ENCODE peak calls at places on chromosomes 1 and 21, in seven cellular contexts. One of them, this sample, is unnamed.

GRCh38 chr1:35174225-35174540 is 18.8 kb downstream of the SFPQ start:
- DNase-seq in GM23338: no peak
- DNase-seq in astrocyte: no peak
- DNase-seq in neuronal stem cell: no peak
- DNase-seq in A549: no peak
- DNase-seq in GM23248: no peak
- DNase-seq in fibroblast of lung: no peak
- DNase-seq in this sample: no peak

GRCh38 chr21:41187537-41188025 is 19.6 kb downstream of the BACE2 start:
- DNase-seq in GM23338: no peak
- DNase-seq in fibroblast of lung: no peak
- DNase-seq in neuronal stem cell: no peak
- DNase-seq in astrocyte: no peak
- DNase-seq in GM23248: no peak
- DNase-seq in A549: no peak
- DNase-seq in this sample: no peak

GRCh38 chr1:2974701-2975301 is 46.5 kb upstream of the ACTRT2 start:
- DNase-seq in GM23248: no peak
- DNase-seq in GM23338: no peak
- DNase-seq in neuronal stem cell: no peak
- DNase-seq in A549: no peak
- DNase-seq in fibroblast of lung: no peak
- DNase-seq in astrocyte: no peak
- DNase-seq in this sample: peak; percentile 61

GRCh38 chr1:245365621-245366020 is 210.8 kb downstream of the KIF26B start:
- DNase-seq in fibroblast of lung: no peak
- DNase-seq in GM23338: no peak
- DNase-seq in astrocyte: no peak
- DNase-seq in A549: no peak
- DNase-seq in neuronal stem cell: no peak
- DNase-seq in GM23248: no peak
- DNase-seq in this sample: no peak

GRCh38 chr1:220680085-220680687 is 10.0 kb upstream of the C1orf115 start:
- DNase-seq in GM23248: peak; percentile 53
- DNase-seq in astrocyte: peak; percentile 4
- DNase-seq in fibroblast of lung: peak; percentile 49
- DNase-seq in GM23338: peak; percentile 77
- DNase-seq in A549: peak; percentile 62
- DNase-seq in neuronal stem cell: peak; percentile 36
- DNase-seq in this sample: no peak

GRCh38 chr21:45224189-45224938 is 63.3 kb downstream of the POFUT2 start:
- DNase-seq in astrocyte: no peak
- DNase-seq in fibroblast of lung: peak; percentile 19
- DNase-seq in A549: no peak
- DNase-seq in neuronal stem cell: no peak
- DNase-seq in GM23338: no peak
- DNase-seq in GM23248: no peak
- DNase-seq in this sample: peak; percentile 65

GRCh38 chr21:14734833-14735232 is 188.7 kb upstream of the SAMSN1 start:
- DNase-seq in GM23338: no peak
- DNase-seq in A549: no peak
- DNase-seq in neuronal stem cell: no peak
- DNase-seq in GM23248: no peak
- DNase-seq in astrocyte: no peak
- DNase-seq in fibroblast of lung: no peak
- DNase-seq in this sample: no peak

GRCh38 chr1:181028241-181029014 is 5.4 kb upstream of the MR1 start:
- DNase-seq in fibroblast of lung: peak; percentile 46
- DNase-seq in GM23248: peak; percentile 69
- DNase-seq in A549: no peak
- DNase-seq in neuronal stem cell: no peak
- DNase-seq in GM23338: no peak
- DNase-seq in astrocyte: peak; percentile 46
- DNase-seq in this sample: no peak

GRCh38 chr1:92037400-92037799 is 7.6 kb downstream of the EPHX4 start:
- DNase-seq in GM23248: no peak
- DNase-seq in fibroblast of lung: peak; percentile 60
- DNase-seq in astrocyte: peak; percentile 41
- DNase-seq in A549: no peak
- DNase-seq in neuronal stem cell: no peak
- DNase-seq in GM23338: peak; percentile 4
- DNase-seq in this sample: no peak

GRCh38 chr21:31426235-31426797 is 82.3 kb upstream of the TIAM1 start:
- DNase-seq in GM23338: no peak
- DNase-seq in neuronal stem cell: no peak
- DNase-seq in astrocyte: peak; percentile 89
- DNase-seq in A549: no peak
- DNase-seq in GM23248: peak; percentile 48
- DNase-seq in fibroblast of lung: no peak
- DNase-seq in this sample: no peak

GRCh38 chr1:13892671-13893325 is 192.8 kb downstream of the PRDM2 start:
- DNase-seq in GM23338: peak; percentile 56
- DNase-seq in astrocyte: no peak
- DNase-seq in fibroblast of lung: no peak
- DNase-seq in neuronal stem cell: peak; percentile 20
- DNase-seq in GM23248: peak; percentile 30
- DNase-seq in A549: no peak
- DNase-seq in this sample: peak; percentile 83

GRCh38 chr1:151993734-151994496 is at the start of gene S100A10:
- DNase-seq in GM23338: peak; percentile 74
- DNase-seq in fibroblast of lung: peak; percentile 76
- DNase-seq in GM23248: peak; percentile 88
- DNase-seq in astrocyte: peak; percentile 55
- DNase-seq in neuronal stem cell: no peak
- DNase-seq in A549: no peak
- DNase-seq in this sample: peak; percentile 93

GRCh38 chr21:43893536-43894205 is 28.6 kb downstream of the AGPAT3 start:
- DNase-seq in astrocyte: peak; percentile 21
- DNase-seq in GM23338: no peak
- DNase-seq in GM23248: no peak
- DNase-seq in fibroblast of lung: no peak
- DNase-seq in A549: no peak
- DNase-seq in neuronal stem cell: no peak
- DNase-seq in this sample: no peak
- H3K4me2 ChIP-seq in astrocyte: no peak overlapping the region
- H3K4me2 ChIP-seq in GM23338: no peak overlapping the region
- H3K4me2 ChIP-seq in GM23248: no peak overlapping the region
- H3K4me2 ChIP-seq in fibroblast of lung: peak overlapping the region; percentile 59
- H3K4me2 ChIP-seq in A549: no peak overlapping the region
- H3K4me2 ChIP-seq in neuronal stem cell: no peak overlapping the region
- H3K4me2 ChIP-seq in this sample: no peak overlapping the region

DNA sequence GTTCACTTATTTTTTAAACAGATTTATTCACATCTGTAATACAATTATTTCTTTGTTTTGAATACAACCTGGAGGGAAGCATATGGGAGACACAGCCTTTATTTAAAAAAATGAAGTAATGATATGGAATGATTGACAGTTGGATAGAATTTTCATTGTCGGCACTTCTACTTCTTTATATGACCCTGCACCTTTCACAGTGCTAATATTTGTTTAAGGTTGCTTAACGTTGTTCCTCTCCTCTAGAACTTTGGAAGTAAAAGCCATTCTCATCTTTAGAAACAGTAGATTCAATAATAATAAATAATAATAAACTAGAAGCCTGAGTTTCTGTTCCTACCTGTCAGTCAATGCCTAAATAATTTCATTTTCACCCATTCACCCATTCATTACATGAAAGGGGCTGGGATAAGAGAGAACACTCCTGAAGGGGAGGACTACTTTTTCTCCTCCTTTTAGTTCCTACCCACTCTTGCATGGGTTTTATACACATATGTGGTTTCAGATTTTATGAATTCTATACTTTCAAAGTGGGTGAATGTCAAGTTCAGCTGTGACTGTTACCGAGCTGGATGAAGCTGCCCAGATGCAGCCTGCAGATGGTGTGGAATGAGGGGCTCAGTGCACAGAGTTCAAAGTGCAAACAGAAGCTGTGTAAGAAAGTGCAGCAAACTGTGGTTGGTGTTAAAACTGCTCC is 9.4 kb downstream of the RUNX1 start:
- DNase-seq in neuronal stem cell: no peak
- DNase-seq in astrocyte: no peak
- DNase-seq in GM23338: no peak
- DNase-seq in A549: no peak
- DNase-seq in fibroblast of lung: no peak
- DNase-seq in GM23248: no peak
- DNase-seq in this sample: no peak
- H3K4me1 ChIP-seq in neuronal stem cell: no peaks in the 10 kb centered on the region
- H3K4me1 ChIP-seq in astrocyte: peaks cover 7% of the 10 kb centered on the region
- H3K4me1 ChIP-seq in GM23338: no peaks in the 10 kb centered on the region
- H3K4me1 ChIP-seq in A549: no peaks in the 10 kb centered on the region
- H3K4me1 ChIP-seq in fibroblast of lung: no peaks in the 10 kb centered on the region
- H3K4me1 ChIP-seq in GM23248: peaks cover 5% of the 10 kb centered on the region
- H3K4me1 ChIP-seq in this sample: peaks cover 7% of the 10 kb centered on the region

GRCh38 chr1:25537148-25537831 is 6.1 kb upstream of the LDLRAP1 start:
- DNase-seq in A549: no peak
- DNase-seq in fibroblast of lung: no peak
- DNase-seq in neuronal stem cell: no peak
- DNase-seq in astrocyte: no peak
- DNase-seq in GM23338: no peak
- DNase-seq in GM23248: no peak
- DNase-seq in this sample: no peak
- H3K4me2 ChIP-seq in A549: no peak overlapping the region
- H3K4me2 ChIP-seq in fibroblast of lung: no peak overlapping the region
- H3K4me2 ChIP-seq in neuronal stem cell: no peak overlapping the region
- H3K4me2 ChIP-seq in astrocyte: no peak overlapping the region
- H3K4me2 ChIP-seq in GM23338: no peak overlapping the region
- H3K4me2 ChIP-seq in GM23248: no peak overlapping the region
- H3K4me2 ChIP-seq in this sample: no peak overlapping the region

GRCh38 chr1:33022650-33023200 is 14.0 kb downstream of the AK2 start:
- DNase-seq in fibroblast of lung: no peak
- DNase-seq in GM23338: no peak
- DNase-seq in astrocyte: no peak
- DNase-seq in GM23248: no peak
- DNase-seq in A549: no peak
- DNase-seq in neuronal stem cell: no peak
- DNase-seq in this sample: no peak

GRCh38 chr1:33021567-33022431 is 14.9 kb downstream of the AK2 start:
- DNase-seq in GM23338: no peak
- DNase-seq in neuronal stem cell: no peak
- DNase-seq in astrocyte: no peak
- DNase-seq in GM23248: no peak
- DNase-seq in fibroblast of lung: no peak
- DNase-seq in A549: no peak
- DNase-seq in this sample: no peak

GRCh38 chr1:33025761-33026160 is 10.9 kb downstream of the AK2 start:
- DNase-seq in GM23338: no peak
- DNase-seq in GM23248: no peak
- DNase-seq in astrocyte: no peak
- DNase-seq in A549: no peak
- DNase-seq in neuronal stem cell: no peak
- DNase-seq in fibroblast of lung: no peak
- DNase-seq in this sample: no peak

GRCh38 chr1:33029209-33029608 is 7.5 kb downstream of the AK2 start:
- DNase-seq in GM23248: no peak
- DNase-seq in fibroblast of lung: no peak
- DNase-seq in neuronal stem cell: no peak
- DNase-seq in astrocyte: no peak
- DNase-seq in GM23338: no peak
- DNase-seq in A549: no peak
- DNase-seq in this sample: no peak

GRCh38 chr1:33025180-33025569 is 11.5 kb downstream of the AK2 start:
- DNase-seq in A549: no peak
- DNase-seq in GM23248: no peak
- DNase-seq in neuronal stem cell: no peak
- DNase-seq in astrocyte: no peak
- DNase-seq in GM23338: no peak
- DNase-seq in fibroblast of lung: no peak
- DNase-seq in this sample: no peak
- H3K4me1 ChIP-seq in A549: no peaks in the 10 kb centered on the region
- H3K4me1 ChIP-seq in GM23248: no peaks in the 10 kb centered on the region
- H3K4me1 ChIP-seq in neuronal stem cell: no peaks in the 10 kb centered on the region
- H3K4me1 ChIP-seq in astrocyte: no peaks in the 10 kb centered on the region
- H3K4me1 ChIP-seq in GM23338: peaks cover 9% of the 10 kb centered on the region
- H3K4me1 ChIP-seq in fibroblast of lung: no peaks in the 10 kb centered on the region
- H3K4me1 ChIP-seq in this sample: no peaks in the 10 kb centered on the region

DNA sequence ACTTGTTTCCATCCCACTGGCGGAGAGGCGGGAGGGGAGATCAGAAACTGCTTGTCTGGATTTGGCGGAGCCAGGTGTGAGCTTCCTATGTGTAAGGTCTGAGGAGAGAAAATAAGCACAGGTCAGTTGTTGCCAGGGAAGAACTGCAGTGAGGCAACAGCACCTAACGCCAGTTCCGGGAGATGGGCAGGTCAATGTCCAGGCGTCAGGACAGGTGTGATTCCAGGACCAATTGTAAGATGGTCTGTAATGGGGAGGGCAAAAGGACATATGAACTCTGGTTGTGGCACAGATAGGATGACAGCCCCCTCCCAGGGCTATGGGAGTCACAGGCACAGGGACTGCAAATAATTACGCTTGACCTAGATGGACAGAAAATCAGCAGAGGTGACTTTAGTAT is 9.6 kb upstream of the KCNE1 start:
- DNase-seq in astrocyte: no peak
- DNase-seq in fibroblast of lung: no peak
- DNase-seq in A549: no peak
- DNase-seq in GM23248: no peak
- DNase-seq in GM23338: no peak
- DNase-seq in neuronal stem cell: no peak
- DNase-seq in this sample: no peak
- H3K4me2 ChIP-seq in astrocyte: peak overlapping the region; percentile 97
- H3K4me2 ChIP-seq in fibroblast of lung: no peak overlapping the region
- H3K4me2 ChIP-seq in A549: no peak overlapping the region
- H3K4me2 ChIP-seq in GM23248: no peak overlapping the region
- H3K4me2 ChIP-seq in GM23338: no peak overlapping the region
- H3K4me2 ChIP-seq in neuronal stem cell: no peak overlapping the region
- H3K4me2 ChIP-seq in this sample: no peak overlapping the region

DNA sequence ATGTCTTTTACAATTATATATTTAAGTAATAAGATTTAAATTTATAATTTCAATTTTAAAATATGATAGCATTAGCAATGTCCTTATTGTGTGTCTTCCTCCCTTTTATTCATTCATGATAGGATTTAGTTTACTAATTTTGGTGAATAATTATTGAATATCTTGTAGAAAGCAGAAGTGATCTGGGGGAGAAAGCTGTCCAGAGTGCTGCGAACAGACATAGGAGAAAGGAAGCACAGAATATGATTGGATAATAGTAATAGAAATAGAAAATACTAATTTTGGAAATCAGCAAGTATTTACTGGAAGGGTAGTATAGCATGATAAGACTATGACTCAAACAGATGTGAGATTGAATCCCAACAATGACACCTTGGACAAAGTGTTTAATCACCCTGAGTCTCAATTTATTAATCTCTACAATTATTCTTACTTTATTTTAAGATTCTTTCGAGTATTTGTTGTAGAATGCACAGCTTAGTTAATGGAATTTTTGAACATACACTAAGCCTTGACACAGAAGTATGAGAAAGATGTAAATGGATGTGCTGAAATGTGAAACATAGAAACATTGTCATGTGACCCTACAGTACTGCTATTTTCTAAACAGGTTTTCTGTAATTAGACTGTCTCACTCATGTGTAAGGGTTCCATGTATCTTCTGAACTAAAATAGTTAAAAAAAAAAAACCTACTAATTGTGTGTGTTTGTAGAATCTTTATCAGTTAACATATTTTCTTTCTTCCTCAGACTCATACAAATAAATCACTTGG is 7.9 kb downstream of the SH3GLB1 start:
- DNase-seq in GM23248: no peak
- DNase-seq in neuronal stem cell: no peak
- DNase-seq in fibroblast of lung: no peak
- DNase-seq in GM23338: no peak
- DNase-seq in astrocyte: no peak
- DNase-seq in A549: no peak
- DNase-seq in this sample: no peak
- H3K4me1 ChIP-seq in GM23248: peaks cover 50% of the 10 kb centered on the region
- H3K4me1 ChIP-seq in neuronal stem cell: no peaks in the 10 kb centered on the region
- H3K4me1 ChIP-seq in fibroblast of lung: peaks cover 3% of the 10 kb centered on the region
- H3K4me1 ChIP-seq in GM23338: peaks cover 8% of the 10 kb centered on the region
- H3K4me1 ChIP-seq in astrocyte: peaks cover 13% of the 10 kb centered on the region
- H3K4me1 ChIP-seq in A549: peaks cover 3% of the 10 kb centered on the region
- H3K4me1 ChIP-seq in this sample: peaks cover 22% of the 10 kb centered on the region